ENCODE peak calls at places on chromosomes 13 and 19, in eight cellular contexts. One of them, this sample, is unnamed.

GRCh38 chr13:66657165-66657895 is 572.8 kb downstream of the PCDH9 start:
- DNase-seq in hypothalamus: peak
- DNase-seq in Ammon's horn: peak
- DNase-seq in hepatic stellate cell: no peak
- DNase-seq in cardiac fibroblast: peak
- DNase-seq in CD8-positive, alpha-beta memory T cell: no peak
- DNase-seq in NCI-H1092: peak
- DNase-seq in HuH-7: no peak
- DNase-seq in this sample: peak

GRCh38 chr19:56732974-56733373 is 61.4 kb upstream of the ZNF835 start:
- DNase-seq in hypothalamus: no peak
- DNase-seq in Ammon's horn: no peak
- DNase-seq in hepatic stellate cell: no peak
- DNase-seq in cardiac fibroblast: no peak
- DNase-seq in CD8-positive, alpha-beta memory T cell: no peak
- DNase-seq in NCI-H1092: no peak
- DNase-seq in HuH-7: no peak
- DNase-seq in this sample: no peak

GRCh38 chr13:75798353-75799245 is 162.5 kb downstream of the LMO7 start:
- DNase-seq in hypothalamus: no peak
- DNase-seq in Ammon's horn: no peak
- DNase-seq in hepatic stellate cell: no peak
- DNase-seq in cardiac fibroblast: peak
- DNase-seq in CD8-positive, alpha-beta memory T cell: no peak
- DNase-seq in NCI-H1092: no peak
- DNase-seq in HuH-7: no peak
- DNase-seq in this sample: no peak

GRCh38 chr13:52344108-52344507 is 61.9 kb downstream of the THSD1 start:
- DNase-seq in hypothalamus: no peak
- DNase-seq in Ammon's horn: no peak
- DNase-seq in hepatic stellate cell: no peak
- DNase-seq in cardiac fibroblast: peak
- DNase-seq in CD8-positive, alpha-beta memory T cell: no peak
- DNase-seq in NCI-H1092: no peak
- DNase-seq in HuH-7: no peak
- DNase-seq in this sample: no peak

GRCh38 chr13:101346942-101347728 is 69.2 kb downstream of the NALCN start:
- DNase-seq in hypothalamus: no peak
- DNase-seq in Ammon's horn: no peak
- DNase-seq in hepatic stellate cell: no peak
- DNase-seq in cardiac fibroblast: peak
- DNase-seq in CD8-positive, alpha-beta memory T cell: no peak
- DNase-seq in NCI-H1092: no peak
- DNase-seq in HuH-7: no peak
- DNase-seq in this sample: no peak

GRCh38 chr19:42193706-42194105 is 23.8 kb downstream of the DEDD2 start:
- DNase-seq in hypothalamus: no peak
- DNase-seq in Ammon's horn: no peak
- DNase-seq in hepatic stellate cell: no peak
- DNase-seq in cardiac fibroblast: peak
- DNase-seq in CD8-positive, alpha-beta memory T cell: no peak
- DNase-seq in NCI-H1092: no peak
- DNase-seq in HuH-7: no peak
- DNase-seq in this sample: no peak

GRCh38 chr19:16678498-16678897 is 17.6 kb downstream of the TMEM38A start:
- DNase-seq in hypothalamus: no peak
- DNase-seq in Ammon's horn: no peak
- DNase-seq in hepatic stellate cell: no peak
- DNase-seq in cardiac fibroblast: no peak
- DNase-seq in CD8-positive, alpha-beta memory T cell: no peak
- DNase-seq in NCI-H1092: no peak
- DNase-seq in HuH-7: no peak
- DNase-seq in this sample: peak

GRCh38 chr13:105466376-105466775 is 1069.1 kb downstream of the EFNB2 start:
- DNase-seq in hypothalamus: no peak
- DNase-seq in Ammon's horn: peak
- DNase-seq in hepatic stellate cell: no peak
- DNase-seq in cardiac fibroblast: no peak
- DNase-seq in CD8-positive, alpha-beta memory T cell: no peak
- DNase-seq in NCI-H1092: no peak
- DNase-seq in HuH-7: no peak
- DNase-seq in this sample: no peak

GRCh38 chr19:48051345-48052033 is 7.6 kb upstream of the CABP5 start:
- DNase-seq in hypothalamus: no peak
- DNase-seq in Ammon's horn: no peak
- DNase-seq in hepatic stellate cell: no peak
- DNase-seq in cardiac fibroblast: no peak
- DNase-seq in CD8-positive, alpha-beta memory T cell: no peak
- DNase-seq in NCI-H1092: no peak
- DNase-seq in HuH-7: no peak
- DNase-seq in this sample: no peak

GRCh38 chr13:20351279-20352022 is 119.3 kb upstream of the GJB6 start:
- DNase-seq in hypothalamus: no peak
- DNase-seq in Ammon's horn: no peak
- DNase-seq in hepatic stellate cell: no peak
- DNase-seq in cardiac fibroblast: peak
- DNase-seq in CD8-positive, alpha-beta memory T cell: no peak
- DNase-seq in NCI-H1092: no peak
- DNase-seq in HuH-7: no peak
- DNase-seq in this sample: peak

GRCh38 chr19:43505941-43506340 is 1.4 kb upstream of the PHLDB3 start:
- DNase-seq in hypothalamus: no peak
- DNase-seq in Ammon's horn: no peak
- DNase-seq in hepatic stellate cell: no peak
- DNase-seq in cardiac fibroblast: no peak
- DNase-seq in CD8-positive, alpha-beta memory T cell: no peak
- DNase-seq in NCI-H1092: no peak
- DNase-seq in HuH-7: no peak
- DNase-seq in this sample: no peak

GRCh38 chr13:20090349-20090748 is 70.5 kb downstream of the GJA3 start:
- DNase-seq in hypothalamus: no peak
- DNase-seq in Ammon's horn: no peak
- DNase-seq in hepatic stellate cell: no peak
- DNase-seq in cardiac fibroblast: peak
- DNase-seq in CD8-positive, alpha-beta memory T cell: no peak
- DNase-seq in NCI-H1092: no peak
- DNase-seq in HuH-7: no peak
- DNase-seq in this sample: no peak

GRCh38 chr13:109783447-109783814 is 3.0 kb downstream of the IRS2 start:
- DNase-seq in hypothalamus: no peak
- DNase-seq in Ammon's horn: no peak
- DNase-seq in hepatic stellate cell: no peak
- DNase-seq in cardiac fibroblast: no peak
- DNase-seq in CD8-positive, alpha-beta memory T cell: no peak
- DNase-seq in NCI-H1092: no peak
- DNase-seq in HuH-7: peak
- DNase-seq in this sample: no peak

GRCh38 chr19:18795540-18795939 is 4.4 kb upstream of the COMP start:
- DNase-seq in hypothalamus: no peak
- DNase-seq in Ammon's horn: no peak
- DNase-seq in hepatic stellate cell: no peak
- DNase-seq in cardiac fibroblast: peak
- DNase-seq in CD8-positive, alpha-beta memory T cell: no peak
- DNase-seq in NCI-H1092: no peak
- DNase-seq in HuH-7: no peak
- DNase-seq in this sample: peak

GRCh38 chr19:4014541-4015491 is 7.3 kb downstream of the PIAS4 start:
- DNase-seq in hypothalamus: no peak
- DNase-seq in Ammon's horn: no peak
- DNase-seq in hepatic stellate cell: no peak
- DNase-seq in cardiac fibroblast: no peak
- DNase-seq in CD8-positive, alpha-beta memory T cell: no peak
- DNase-seq in NCI-H1092: no peak
- DNase-seq in HuH-7: no peak
- DNase-seq in this sample: no peak

GRCh38 chr19:17125052-17125727 is 49.6 kb downstream of the MYO9B start:
- DNase-seq in hypothalamus: no peak
- DNase-seq in Ammon's horn: no peak
- DNase-seq in hepatic stellate cell: peak
- DNase-seq in cardiac fibroblast: peak
- DNase-seq in CD8-positive, alpha-beta memory T cell: no peak
- DNase-seq in NCI-H1092: no peak
- DNase-seq in HuH-7: no peak
- DNase-seq in this sample: no peak